ENCODE peak calls at places on chromosomes 11 and 22, in eight cellular contexts. One of them, this sample, is unnamed. For H3K9me3, the result is how much of the 10 kb centered on the place peaks cover.

GRCh38 chr11:6703247-6704063 is 20.3 kb upstream of the MRPL17 start:
- DNase-seq in upper lobe of right lung: no peak
- DNase-seq in ascending aorta: no peak
- DNase-seq in small intestine: peak
- DNase-seq in body of pancreas: peak
- DNase-seq in CD4-positive, CD25-positive, alpha-beta regulatory T cell: no peak
- DNase-seq in prostate gland: peak
- DNase-seq in CD8-positive, alpha-beta T cell: peak
- DNase-seq in this sample: no peak

GRCh38 chr11:1523779-1524178 is 37.2 kb upstream of the MOB2 start:
- DNase-seq in upper lobe of right lung: no peak
- DNase-seq in prostate gland: no peak
- DNase-seq in small intestine: no peak
- DNase-seq in CD8-positive, alpha-beta T cell: no peak
- DNase-seq in ascending aorta: no peak
- DNase-seq in CD4-positive, CD25-positive, alpha-beta regulatory T cell: no peak
- DNase-seq in body of pancreas: no peak
- DNase-seq in this sample: no peak

GRCh38 chr11:99320769-99321290 is 300.1 kb downstream of the CNTN5 start:
- DNase-seq in body of pancreas: no peak
- DNase-seq in ascending aorta: no peak
- DNase-seq in CD4-positive, CD25-positive, alpha-beta regulatory T cell: no peak
- DNase-seq in prostate gland: no peak
- DNase-seq in small intestine: no peak
- DNase-seq in CD8-positive, alpha-beta T cell: no peak
- DNase-seq in upper lobe of right lung: no peak
- DNase-seq in this sample: no peak

GRCh38 chr22:25668437-25668836 is 73.6 kb upstream of the MYO18B start:
- DNase-seq in small intestine: no peak
- DNase-seq in prostate gland: no peak
- DNase-seq in CD4-positive, CD25-positive, alpha-beta regulatory T cell: no peak
- DNase-seq in CD8-positive, alpha-beta T cell: no peak
- DNase-seq in ascending aorta: no peak
- DNase-seq in upper lobe of right lung: no peak
- DNase-seq in body of pancreas: no peak
- DNase-seq in this sample: no peak

GRCh38 chr11:6545917-6546605 is 49.0 kb downstream of the DNHD1 start:
- DNase-seq in upper lobe of right lung: peak
- DNase-seq in body of pancreas: peak
- DNase-seq in prostate gland: no peak
- DNase-seq in small intestine: no peak
- DNase-seq in ascending aorta: no peak
- DNase-seq in CD8-positive, alpha-beta T cell: no peak
- DNase-seq in CD4-positive, CD25-positive, alpha-beta regulatory T cell: no peak
- DNase-seq in this sample: no peak

GRCh38 chr11:69297926-69298777 is 4.2 kb downstream of the MYEOV start:
- DNase-seq in CD4-positive, CD25-positive, alpha-beta regulatory T cell: no peak
- DNase-seq in prostate gland: peak
- DNase-seq in upper lobe of right lung: peak
- DNase-seq in CD8-positive, alpha-beta T cell: no peak
- DNase-seq in small intestine: peak
- DNase-seq in ascending aorta: peak
- DNase-seq in body of pancreas: peak
- DNase-seq in this sample: no peak

GRCh38 chr11:131691558-131692041 is 321.2 kb downstream of the NTM start:
- DNase-seq in CD4-positive, CD25-positive, alpha-beta regulatory T cell: no peak
- DNase-seq in ascending aorta: no peak
- DNase-seq in small intestine: no peak
- DNase-seq in body of pancreas: no peak
- DNase-seq in prostate gland: no peak
- DNase-seq in CD8-positive, alpha-beta T cell: no peak
- DNase-seq in upper lobe of right lung: no peak
- DNase-seq in this sample: no peak

GRCh38 chr11:68987211-68987610 is 6.4 kb upstream of the MRGPRD start:
- DNase-seq in CD4-positive, CD25-positive, alpha-beta regulatory T cell: no peak
- DNase-seq in upper lobe of right lung: no peak
- DNase-seq in ascending aorta: no peak
- DNase-seq in CD8-positive, alpha-beta T cell: no peak
- DNase-seq in body of pancreas: no peak
- DNase-seq in prostate gland: no peak
- DNase-seq in small intestine: no peak
- DNase-seq in this sample: no peak

GRCh38 chr11:130144721-130145327 is 14.8 kb upstream of the ST14 start:
- DNase-seq in CD8-positive, alpha-beta T cell: no peak
- DNase-seq in upper lobe of right lung: no peak
- DNase-seq in body of pancreas: no peak
- DNase-seq in CD4-positive, CD25-positive, alpha-beta regulatory T cell: no peak
- DNase-seq in small intestine: no peak
- DNase-seq in prostate gland: no peak
- DNase-seq in ascending aorta: no peak
- DNase-seq in this sample: no peak

GRCh38 chr11:15926071-15926470 is 430.3 kb downstream of the SOX6 start:
- DNase-seq in CD8-positive, alpha-beta T cell: no peak
- DNase-seq in upper lobe of right lung: no peak
- DNase-seq in body of pancreas: no peak
- DNase-seq in prostate gland: no peak
- DNase-seq in CD4-positive, CD25-positive, alpha-beta regulatory T cell: no peak
- DNase-seq in ascending aorta: no peak
- DNase-seq in small intestine: no peak
- DNase-seq in this sample: no peak

GRCh38 chr11:2650343-2650867 is 49.4 kb downstream of the KCNQ1OT1 start:
- DNase-seq in ascending aorta: no peak
- DNase-seq in CD8-positive, alpha-beta T cell: no peak
- DNase-seq in body of pancreas: no peak
- DNase-seq in small intestine: no peak
- DNase-seq in upper lobe of right lung: no peak
- DNase-seq in CD4-positive, CD25-positive, alpha-beta regulatory T cell: no peak
- DNase-seq in prostate gland: no peak
- DNase-seq in this sample: no peak
- H3K9me3 ChIP-seq in ascending aorta: under half
- H3K9me3 ChIP-seq in CD8-positive, alpha-beta T cell: under half
- H3K9me3 ChIP-seq in body of pancreas: under half
- H3K9me3 ChIP-seq in small intestine: under half
- H3K9me3 ChIP-seq in upper lobe of right lung: under half
- H3K9me3 ChIP-seq in CD4-positive, CD25-positive, alpha-beta regulatory T cell: under half
- H3K9me3 ChIP-seq in prostate gland: under half
- H3K9me3 ChIP-seq in this sample: under half

GRCh38 chr11:114625294-114625693 is 29.7 kb upstream of the NXPE4 start:
- DNase-seq in CD8-positive, alpha-beta T cell: no peak
- DNase-seq in prostate gland: no peak
- DNase-seq in body of pancreas: no peak
- DNase-seq in ascending aorta: no peak
- DNase-seq in small intestine: no peak
- DNase-seq in CD4-positive, CD25-positive, alpha-beta regulatory T cell: no peak
- DNase-seq in upper lobe of right lung: no peak
- DNase-seq in this sample: no peak
- H3K9me3 ChIP-seq in CD8-positive, alpha-beta T cell: under half
- H3K9me3 ChIP-seq in prostate gland: under half
- H3K9me3 ChIP-seq in body of pancreas: under half
- H3K9me3 ChIP-seq in ascending aorta: under half
- H3K9me3 ChIP-seq in small intestine: under half
- H3K9me3 ChIP-seq in CD4-positive, CD25-positive, alpha-beta regulatory T cell: under half
- H3K9me3 ChIP-seq in upper lobe of right lung: under half
- H3K9me3 ChIP-seq in this sample: under half

DNA sequence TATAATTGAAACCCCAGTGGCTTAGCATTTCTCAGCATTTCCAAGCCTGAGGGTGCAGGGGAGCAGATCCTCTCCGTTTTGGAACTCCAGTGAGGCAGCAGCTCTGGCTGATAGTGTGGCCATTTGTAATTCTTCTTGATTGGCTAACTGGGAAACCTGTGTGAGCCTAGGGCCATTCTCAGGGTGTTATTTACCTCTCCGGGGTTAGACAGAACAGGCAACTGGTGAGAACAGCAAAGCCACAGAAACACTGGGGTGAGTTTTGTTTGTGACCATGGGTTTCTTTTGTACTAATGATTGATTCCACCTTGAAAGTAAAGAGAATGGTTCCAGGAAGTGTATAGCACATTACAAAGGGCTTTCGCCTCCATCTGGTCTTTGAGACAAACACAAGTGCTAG is 2.4 kb upstream of the OR4X2 start:
- DNase-seq in ascending aorta: no peak
- DNase-seq in prostate gland: no peak
- DNase-seq in small intestine: no peak
- DNase-seq in upper lobe of right lung: no peak
- DNase-seq in body of pancreas: no peak
- DNase-seq in CD4-positive, CD25-positive, alpha-beta regulatory T cell: no peak
- DNase-seq in CD8-positive, alpha-beta T cell: no peak
- DNase-seq in this sample: no peak
- H3K9me3 ChIP-seq in ascending aorta: under half
- H3K9me3 ChIP-seq in prostate gland: under half
- H3K9me3 ChIP-seq in small intestine: under half
- H3K9me3 ChIP-seq in upper lobe of right lung: under half
- H3K9me3 ChIP-seq in body of pancreas: under half
- H3K9me3 ChIP-seq in CD4-positive, CD25-positive, alpha-beta regulatory T cell: under half
- H3K9me3 ChIP-seq in CD8-positive, alpha-beta T cell: under half
- H3K9me3 ChIP-seq in this sample: under half

DNA sequence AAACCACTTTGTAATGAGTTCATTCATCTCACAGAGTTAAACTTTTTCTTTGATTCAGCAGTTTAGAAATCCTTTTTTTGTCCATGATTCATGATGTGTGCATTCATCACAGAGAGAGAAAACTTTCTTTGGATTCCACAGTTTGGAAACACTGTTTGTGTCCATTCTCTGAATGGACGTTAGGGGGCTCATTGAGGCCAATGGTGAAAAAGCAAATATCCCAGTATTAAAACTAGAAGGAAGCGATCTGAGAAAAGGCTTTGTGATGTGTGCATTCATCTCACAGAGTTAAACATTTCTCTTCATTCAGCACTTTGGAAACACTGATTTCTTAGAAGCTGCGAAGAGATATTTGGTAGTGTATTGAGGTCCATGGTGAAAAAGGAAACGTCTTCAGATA is 155.6 kb upstream of the TRIM48 start:
- DNase-seq in small intestine: no peak
- DNase-seq in upper lobe of right lung: no peak
- DNase-seq in CD8-positive, alpha-beta T cell: no peak
- DNase-seq in CD4-positive, CD25-positive, alpha-beta regulatory T cell: no peak
- DNase-seq in ascending aorta: no peak
- DNase-seq in body of pancreas: no peak
- DNase-seq in prostate gland: no peak
- DNase-seq in this sample: no peak
- H3K9me3 ChIP-seq in small intestine: under half
- H3K9me3 ChIP-seq in upper lobe of right lung: under half
- H3K9me3 ChIP-seq in CD8-positive, alpha-beta T cell: under half
- H3K9me3 ChIP-seq in CD4-positive, CD25-positive, alpha-beta regulatory T cell: under half
- H3K9me3 ChIP-seq in ascending aorta: under half
- H3K9me3 ChIP-seq in body of pancreas: under half
- H3K9me3 ChIP-seq in prostate gland: under half
- H3K9me3 ChIP-seq in this sample: under half

GRCh38 chr22:45977551-45978274 is 751 bp upstream of the WNT7B start:
- DNase-seq in CD8-positive, alpha-beta T cell: no peak
- DNase-seq in ascending aorta: no peak
- DNase-seq in body of pancreas: no peak
- DNase-seq in CD4-positive, CD25-positive, alpha-beta regulatory T cell: no peak
- DNase-seq in small intestine: no peak
- DNase-seq in prostate gland: peak
- DNase-seq in upper lobe of right lung: no peak
- DNase-seq in this sample: no peak
- H3K9me3 ChIP-seq in CD8-positive, alpha-beta T cell: under half
- H3K9me3 ChIP-seq in ascending aorta: under half
- H3K9me3 ChIP-seq in body of pancreas: under half
- H3K9me3 ChIP-seq in CD4-positive, CD25-positive, alpha-beta regulatory T cell: under half
- H3K9me3 ChIP-seq in small intestine: under half
- H3K9me3 ChIP-seq in prostate gland: under half
- H3K9me3 ChIP-seq in upper lobe of right lung: under half
- H3K9me3 ChIP-seq in this sample: under half

GRCh38 chr11:67277231-67277961 is 11.1 kb downstream of the GRK2 start:
- DNase-seq in CD8-positive, alpha-beta T cell: peak
- DNase-seq in prostate gland: peak
- DNase-seq in body of pancreas: peak
- DNase-seq in CD4-positive, CD25-positive, alpha-beta regulatory T cell: peak
- DNase-seq in small intestine: peak
- DNase-seq in upper lobe of right lung: peak
- DNase-seq in ascending aorta: peak
- DNase-seq in this sample: peak
- H3K9me3 ChIP-seq in CD8-positive, alpha-beta T cell: under half
- H3K9me3 ChIP-seq in prostate gland: under half
- H3K9me3 ChIP-seq in body of pancreas: under half
- H3K9me3 ChIP-seq in CD4-positive, CD25-positive, alpha-beta regulatory T cell: under half
- H3K9me3 ChIP-seq in small intestine: under half
- H3K9me3 ChIP-seq in upper lobe of right lung: under half
- H3K9me3 ChIP-seq in ascending aorta: under half
- H3K9me3 ChIP-seq in this sample: under half

DNA sequence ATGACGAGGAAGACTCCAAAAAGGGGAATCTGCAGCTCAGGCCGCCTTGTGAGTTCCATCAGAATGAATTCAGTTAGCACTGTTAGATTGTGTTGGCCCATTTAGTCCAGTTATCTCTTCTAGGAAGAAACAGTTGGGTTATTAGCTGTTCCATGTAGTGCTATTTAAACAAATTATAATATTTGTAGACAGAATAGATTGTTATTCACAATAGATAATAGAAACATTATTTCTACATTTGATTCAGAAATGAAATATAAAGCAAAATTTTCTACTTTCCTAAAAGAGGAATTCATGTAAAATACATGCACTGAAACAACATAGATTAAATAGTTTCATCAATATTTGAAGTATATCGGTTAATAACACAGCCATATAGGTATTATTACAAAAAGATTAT is at the start of gene OR8K5:
- DNase-seq in ascending aorta: no peak
- DNase-seq in CD4-positive, CD25-positive, alpha-beta regulatory T cell: no peak
- DNase-seq in body of pancreas: no peak
- DNase-seq in CD8-positive, alpha-beta T cell: no peak
- DNase-seq in prostate gland: no peak
- DNase-seq in upper lobe of right lung: no peak
- DNase-seq in small intestine: no peak
- DNase-seq in this sample: no peak
- H3K9me3 ChIP-seq in ascending aorta: under half
- H3K9me3 ChIP-seq in CD4-positive, CD25-positive, alpha-beta regulatory T cell: under half
- H3K9me3 ChIP-seq in body of pancreas: under half
- H3K9me3 ChIP-seq in CD8-positive, alpha-beta T cell: under half
- H3K9me3 ChIP-seq in prostate gland: under half
- H3K9me3 ChIP-seq in upper lobe of right lung: under half
- H3K9me3 ChIP-seq in small intestine: under half
- H3K9me3 ChIP-seq in this sample: under half

This sample was measured in T-helper 17 cell.